ENCODE peak calls at places on chromosomes 13 and 19, in seven cellular contexts. D, R, T, Z, A, S and Q are unnamed samples.

GRCh38 chr19:35251456-35251855 is 2.7 kb downstream of the LSR start:
- DNase-seq in D (no peak), R (no peak), T (no peak), Z (no peak), A (no peak), S (no peak), Q (no peak)

GRCh38 chr13:99995503-99996176 is 14.1 kb downstream of the ZIC2 start:
- DNase-seq in D (no peak), R (no peak), T (no peak), Z (no peak), A (no peak), S (peak; percentile 52), Q (no peak)

GRCh38 chr13:106533101-106533939 is 2.1 kb downstream of the EFNB2 start:
- DNase-seq in D (peak; percentile 84), R (peak; percentile 82), T (peak; percentile 80), Z (no peak), A (peak; percentile 92), S (peak; percentile 88), Q (peak; percentile 91)

GRCh38 chr19:30163663-30164062 is 208.5 kb upstream of the ZNF536 start:
- DNase-seq in D (no peak), R (no peak), T (no peak), Z (no peak), A (no peak), S (no peak), Q (peak; percentile 7)

GRCh38 chr19:20070691-20071090 is 7.1 kb upstream of the ZNF90 start:
- DNase-seq in D (no peak), R (no peak), T (no peak), Z (no peak), A (no peak), S (no peak), Q (no peak)

GRCh38 chr13:89883893-89884448 is 1463.5 kb upstream of the MIR17HG start:
- DNase-seq in D (no peak), R (no peak), T (peak; percentile 11), Z (no peak), A (no peak), S (no peak), Q (no peak)

GRCh38 chr13:30194906-30195305 is 112.4 kb downstream of the KATNAL1 start:
- DNase-seq in D (no peak), R (no peak), T (no peak), Z (no peak), A (no peak), S (no peak), Q (no peak)

GRCh38 chr19:50705422-50706019 is 14.1 kb downstream of the SHANK1 start:
- DNase-seq in D (no peak), R (peak; percentile 57), T (no peak), Z (peak; percentile 67), A (no peak), S (peak; percentile 54), Q (no peak)

GRCh38 chr19:6639439-6639838 is 30.5 kb downstream of the TNFSF14 start:
- DNase-seq in D (no peak), R (no peak), T (no peak), Z (no peak), A (no peak), S (no peak), Q (no peak)

GRCh38 chr19:31349160-31349881 is at the start of gene TSHZ3:
- DNase-seq in D (peak; percentile 87), R (peak; percentile 76), T (peak; percentile 73), Z (no peak), A (peak; percentile 94), S (peak; percentile 92), Q (peak; percentile 85)

DNA sequence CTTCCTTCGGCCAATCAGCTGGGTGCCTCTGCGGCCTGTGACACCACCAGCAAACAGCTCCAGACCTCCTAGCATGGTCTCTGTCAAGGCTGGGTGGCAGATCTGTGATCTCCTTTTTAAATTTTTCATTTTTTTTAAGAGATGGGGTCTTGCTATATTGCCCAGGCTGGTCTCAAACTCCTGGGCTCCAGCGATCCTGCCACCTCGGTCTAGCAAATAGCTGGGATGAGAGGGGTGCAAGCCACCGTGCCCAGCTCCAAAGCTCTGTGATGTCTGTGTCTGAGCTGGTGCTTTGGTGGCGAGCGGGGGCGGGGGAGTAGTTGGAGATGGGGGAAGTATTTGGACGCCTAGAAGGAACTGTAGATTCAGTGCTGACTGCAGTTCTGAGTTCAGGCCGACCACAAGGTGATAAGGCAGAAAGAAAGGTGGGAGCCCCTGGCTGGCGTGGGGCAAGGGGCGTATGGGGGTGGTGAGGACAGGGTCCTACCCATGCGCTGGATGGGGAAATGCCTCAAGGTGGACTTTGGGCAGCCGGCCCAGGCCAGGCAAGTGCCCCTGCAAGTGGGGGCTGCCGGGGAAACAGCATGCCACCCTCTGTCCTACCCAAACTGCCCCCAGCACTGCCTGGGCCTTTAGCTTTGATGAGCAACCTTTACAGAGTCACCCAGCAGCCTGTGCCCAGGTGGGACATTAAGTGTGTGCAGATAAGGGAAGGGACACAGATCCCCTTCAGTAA is 5.5 kb downstream of the DPP9 start:
- DNase-seq in D (no peak), R (no peak), T (no peak), Z (no peak), A (no peak), S (no peak), Q (no peak)
- H3K36me3 ChIP-seq in D (peaks cover 86% of the 10 kb centered on the region), R (peaks cover 56% of the 10 kb centered on the region), T (no peaks in the 10 kb centered on the region), Z (peaks cover 76% of the 10 kb centered on the region), A (peaks cover 57% of the 10 kb centered on the region), S (peaks cover 37% of the 10 kb centered on the region), Q (peaks cover 79% of the 10 kb centered on the region)

DNA sequence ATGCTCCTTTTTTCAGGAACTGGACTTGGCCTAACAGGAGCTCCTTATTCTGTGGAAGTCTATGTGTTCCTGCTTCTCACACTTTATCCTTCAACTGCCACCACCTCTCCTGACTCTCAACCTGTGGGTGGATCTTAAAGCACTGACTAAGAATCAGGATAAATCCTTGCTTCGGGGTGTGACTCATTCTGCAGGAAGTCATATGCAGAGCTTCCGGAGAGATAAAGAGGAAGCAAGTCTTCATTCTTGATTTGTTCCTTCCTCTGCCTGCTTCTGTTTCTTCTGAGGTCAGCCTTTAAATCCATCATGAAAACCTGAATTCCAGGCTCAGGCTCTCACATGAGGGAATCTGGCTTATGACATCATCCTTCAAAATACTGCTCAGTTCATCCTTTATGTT is 137.1 kb upstream of the ATXN8OS start:
- DNase-seq in D (no peak), R (no peak), T (no peak), Z (no peak), A (no peak), S (no peak), Q (no peak)
- H3K27ac ChIP-seq in D (no peak overlapping the region), R (no peak overlapping the region), T (no peak overlapping the region), Z (no peak overlapping the region), A (no peak overlapping the region), S (no peak overlapping the region), Q (no peak overlapping the region)

GRCh38 chr19:54287456-54287855 is 6.5 kb upstream of the LILRB2 start:
- DNase-seq in D (no peak), R (no peak), T (no peak), Z (no peak), A (no peak), S (peak; percentile 9), Q (no peak)
- H3K36me3 ChIP-seq in D (no peaks in the 10 kb centered on the region), R (no peaks in the 10 kb centered on the region), T (no peaks in the 10 kb centered on the region), Z (no peaks in the 10 kb centered on the region), A (no peaks in the 10 kb centered on the region), S (no peaks in the 10 kb centered on the region), Q (no peaks in the 10 kb centered on the region)

GRCh38 chr19:11200015-11200574 is 2.8 kb upstream of the KANK2 start:
- DNase-seq in D (no peak), R (no peak), T (no peak), Z (no peak), A (no peak), S (no peak), Q (no peak)

GRCh38 chr19:11198175-11198534 is 810 bp upstream of the KANK2 start:
- DNase-seq in D (no peak), R (no peak), T (no peak), Z (no peak), A (no peak), S (no peak), Q (no peak)

GRCh38 chr19:11197291-11198174 is at the start of gene KANK2:
- DNase-seq in D (peak; percentile 87), R (peak; percentile 90), T (peak; percentile 90), Z (peak; percentile 86), A (peak; percentile 94), S (peak; percentile 76), Q (peak; percentile 86)

GRCh38 chr19:11199517-11199916 is 2.2 kb upstream of the KANK2 start:
- DNase-seq in D (no peak), R (no peak), T (no peak), Z (no peak), A (no peak), S (no peak), Q (no peak)

GRCh38 chr19:11198769-11199469 is 1.6 kb upstream of the KANK2 start:
- DNase-seq in D (no peak), R (no peak), T (no peak), Z (no peak), A (no peak), S (no peak), Q (no peak)
- H3K27ac ChIP-seq in D (peak overlapping the region; percentile 38), R (no peak overlapping the region), T (peak overlapping the region; percentile 37), Z (no peak overlapping the region), A (peak overlapping the region; percentile 98), S (no peak overlapping the region), Q (no peak overlapping the region)

DNA sequence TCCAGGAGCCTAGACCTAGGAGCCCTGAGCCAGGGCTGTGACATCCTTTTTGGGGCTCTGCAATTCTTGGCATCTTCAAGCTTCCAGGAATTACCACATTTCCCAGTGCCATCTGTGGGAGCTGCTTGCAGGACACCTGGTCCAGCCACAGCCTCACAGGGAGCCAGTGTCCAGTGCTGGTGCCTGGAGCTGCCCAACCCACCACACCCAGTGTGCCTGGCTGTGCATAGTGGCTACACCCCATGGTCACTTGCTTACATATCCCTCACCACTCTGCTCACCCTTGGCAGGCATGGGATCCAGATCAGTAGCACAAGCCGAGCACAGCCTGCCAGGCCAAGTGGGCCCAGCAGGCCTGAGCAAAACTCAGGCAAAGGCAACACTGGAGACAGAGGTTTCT is 2151.4 kb upstream of the PCDH20 start:
- DNase-seq in D (no peak), R (no peak), T (no peak), Z (no peak), A (no peak), S (no peak), Q (no peak)
- H3K36me3 ChIP-seq in D (no peaks in the 10 kb centered on the region), R (no peaks in the 10 kb centered on the region), T (no peaks in the 10 kb centered on the region), Z (no peaks in the 10 kb centered on the region), A (no peaks in the 10 kb centered on the region), S (no peaks in the 10 kb centered on the region), Q (no peaks in the 10 kb centered on the region)